ENCODE peak calls at places on chromosome 5, in six cellular contexts. T is brain microvascular endothelial cell, K is type B pancreatic cell, Q is tibial nerve, R is fibroblast of lung, S is ascending aorta. I is an unnamed sample.

GRCh38 chr5:126973193-126973592 is 57.2 kb downstream of the MARCHF3 start:
- DNase-seq in T (no peak), K (no peak), Q (no peak), R (no peak), S (no peak), I (no peak)

GRCh38 chr5:154673506-154673905 is 81.7 kb upstream of the LARP1 start:
- DNase-seq in T (no peak), K (no peak), Q (no peak), R (no peak), S (no peak), I (no peak)

GRCh38 chr5:94524841-94525697 is 93.3 kb downstream of the KIAA0825 start:
- DNase-seq in T (peak), K (no peak), Q (no peak), R (peak), S (no peak), I (peak)

GRCh38 chr5:113601423-113601822 is 87.9 kb downstream of the YTHDC2 start:
- DNase-seq in T (no peak), K (no peak), Q (no peak), R (no peak), S (no peak), I (no peak)

GRCh38 chr5:136699661-136700060 is 334.3 kb upstream of the TRPC7 start:
- DNase-seq in T (no peak), K (no peak), Q (no peak), R (no peak), S (no peak), I (no peak)

GRCh38 chr5:176888016-176888864 is 10.9 kb downstream of the HK3 start:
- DNase-seq in T (no peak), K (no peak), Q (no peak), R (no peak), S (no peak), I (no peak)

GRCh38 chr5:132485641-132486317 is 4.8 kb downstream of the IRF1 start:
- DNase-seq in T (no peak), K (no peak), Q (no peak), R (no peak), S (no peak), I (no peak)

GRCh38 chr5:11724947-11725346 is 179.3 kb downstream of the CTNND2 start:
- DNase-seq in T (no peak), K (no peak), Q (no peak), R (no peak), S (no peak), I (no peak)

GRCh38 chr5:169765597-169765996 is 128.5 kb downstream of the DOCK2 start:
- DNase-seq in T (no peak), K (no peak), Q (no peak), R (no peak), S (no peak), I (no peak)

GRCh38 chr5:169020102-169020501 is 280.8 kb downstream of the SLIT3 start:
- DNase-seq in T (peak), K (no peak), Q (no peak), R (peak), S (no peak), I (no peak)

GRCh38 chr5:14640765-14641164 is 23.8 kb upstream of the OTULIN start:
- DNase-seq in T (no peak), K (no peak), Q (no peak), R (no peak), S (no peak), I (no peak)

GRCh38 chr5:13878357-13878756 is 66.1 kb downstream of the DNAH5 start:
- DNase-seq in T (no peak), K (no peak), Q (no peak), R (no peak), S (no peak), I (no peak)

GRCh38 chr5:86709157-86709881 is 91.6 kb downstream of the COX7C start:
- DNase-seq in T (no peak), K (no peak), Q (no peak), R (no peak), S (no peak), I (no peak)

GRCh38 chr5:123554601-123555000 is 42.6 kb downstream of the CSNK1G3 start:
- DNase-seq in T (no peak), K (no peak), Q (no peak), R (no peak), S (no peak), I (no peak)

GRCh38 chr5:62190931-62191330 is 115.1 kb upstream of the KIF2A start:
- DNase-seq in T (no peak), K (no peak), Q (no peak), R (no peak), S (no peak), I (no peak)

GRCh38 chr5:95283761-95284511 is 958 bp downstream of the MCTP1 start:
- DNase-seq in T (no peak), K (peak), Q (no peak), R (peak), S (no peak), I (peak)

GRCh38 chr5:6684075-6684474 is 29.2 kb upstream of the TENT4A start:
- DNase-seq in T (no peak), K (peak), Q (no peak), R (no peak), S (no peak), I (no peak)

GRCh38 chr5:116507051-116507537 is 67.5 kb downstream of the SEMA6A start:
- DNase-seq in T (no peak), K (no peak), Q (no peak), R (no peak), S (no peak), I (no peak)

GRCh38 chr5:153959134-153959957 is 79.4 kb downstream of the FAM114A2 start:
- DNase-seq in T (peak), K (no peak), Q (no peak), R (peak), S (no peak), I (no peak)

GRCh38 chr5:143094087-143094511 is 309.4 kb downstream of the NR3C1 start:
- DNase-seq in T (no peak), K (no peak), Q (no peak), R (peak), S (no peak), I (no peak)

GRCh38 chr5:149628221-149628620 is 46.9 kb downstream of the ARHGEF37 start:
- DNase-seq in T (no peak), K (no peak), Q (no peak), R (no peak), S (no peak), I (no peak)

GRCh38 chr5:128409401-128409800 is 128.6 kb downstream of the FBN2 start:
- DNase-seq in T (no peak), K (no peak), Q (no peak), R (peak), S (no peak), I (no peak)

GRCh38 chr5:128408622-128409021 is 129.4 kb downstream of the FBN2 start:
- DNase-seq in T (no peak), K (no peak), Q (no peak), R (peak), S (no peak), I (no peak)

GRCh38 chr5:128413356-128413755 is 124.7 kb downstream of the FBN2 start:
- DNase-seq in T (no peak), K (no peak), Q (no peak), R (peak), S (no peak), I (no peak)

GRCh38 chr5:128414469-128414868 is 123.6 kb downstream of the FBN2 start:
- DNase-seq in T (no peak), K (no peak), Q (no peak), R (no peak), S (no peak), I (no peak)

GRCh38 chr5:128412145-128412930 is 125.7 kb downstream of the FBN2 start:
- DNase-seq in T (no peak), K (no peak), Q (no peak), R (peak), S (no peak), I (no peak)
- TF ChIP-seq CTCF in T (peak), K (peak), Q (no peak), R (no peak), S (no peak), I (no peak)

GRCh38 chr5:92518318-92518913 is 1062.6 kb downstream of the NR2F1-AS1 start:
- DNase-seq in T (peak), K (no peak), Q (no peak), R (peak), S (no peak), I (peak)
- TF ChIP-seq CTCF in T (peak), K (peak), Q (peak), R (peak), S (peak), I (peak)

GRCh38 chr5:23977996-23978395 is 470.6 kb downstream of the PRDM9 start:
- DNase-seq in T (no peak), K (no peak), Q (no peak), R (no peak), S (no peak), I (no peak)
- TF ChIP-seq CTCF in T (peak), K (peak), Q (no peak), R (no peak), S (no peak), I (no peak)

GRCh38 chr5:72749362-72749997 is 67.0 kb upstream of the TNPO1 start:
- DNase-seq in T (no peak), K (no peak), Q (no peak), R (no peak), S (no peak), I (no peak)

GRCh38 chr5:72747826-72748225 is 68.6 kb upstream of the TNPO1 start:
- DNase-seq in T (no peak), K (no peak), Q (no peak), R (no peak), S (no peak), I (no peak)

DNA sequence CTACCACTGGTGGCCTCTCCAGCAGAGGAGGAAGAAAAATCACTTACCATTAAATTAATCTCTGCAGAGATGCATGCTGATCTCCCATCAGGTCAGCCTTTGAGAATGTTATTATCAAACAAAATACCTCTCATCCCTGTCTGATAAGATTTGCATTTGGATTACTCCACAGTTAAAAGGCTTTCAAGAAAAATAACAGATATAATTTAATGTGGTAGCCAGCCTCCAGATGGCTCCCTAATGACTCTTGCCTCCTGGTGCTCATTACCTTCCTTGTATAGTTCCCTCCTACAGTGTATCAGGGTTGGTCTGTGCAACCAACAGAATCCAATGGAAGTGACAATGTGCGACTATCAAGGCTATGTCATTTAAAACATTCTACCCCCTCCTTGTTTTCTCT is 63.6 kb upstream of the TNPO1 start:
- DNase-seq in T (no peak), K (no peak), Q (no peak), R (no peak), S (no peak), I (no peak)
- TF ChIP-seq CTCF in T (no peak), K (no peak), Q (no peak), R (no peak), S (no peak), I (no peak)

GRCh38 chr5:122478741-122479459 is 166.9 kb downstream of the SNCAIP start:
- DNase-seq in T (no peak), K (no peak), Q (no peak), R (no peak), S (no peak), I (no peak)
- TF ChIP-seq CTCF in T (no peak), K (no peak), Q (no peak), R (no peak), S (no peak), I (no peak)

GRCh38 chr5:140870221-140871201 is 1.8 kb downstream of the PCDHA11 start:
- DNase-seq in T (no peak), K (no peak), Q (no peak), R (no peak), S (no peak), I (no peak)

GRCh38 chr5:140868721-140869554 is at the start of gene PCDHA11:
- DNase-seq in T (no peak), K (no peak), Q (no peak), R (no peak), S (no peak), I (no peak)

GRCh38 chr5:140875085-140876065 is at the start of gene PCDHA12:
- DNase-seq in T (no peak), K (no peak), Q (no peak), R (no peak), S (no peak), I (no peak)

GRCh38 chr5:140869555-140869886 is 764 bp downstream of the PCDHA11 start:
- DNase-seq in T (no peak), K (no peak), Q (no peak), R (no peak), S (no peak), I (no peak)
- TF ChIP-seq CTCF in T (no peak), K (no peak), Q (no peak), R (no peak), S (no peak), I (no peak)

DNA sequence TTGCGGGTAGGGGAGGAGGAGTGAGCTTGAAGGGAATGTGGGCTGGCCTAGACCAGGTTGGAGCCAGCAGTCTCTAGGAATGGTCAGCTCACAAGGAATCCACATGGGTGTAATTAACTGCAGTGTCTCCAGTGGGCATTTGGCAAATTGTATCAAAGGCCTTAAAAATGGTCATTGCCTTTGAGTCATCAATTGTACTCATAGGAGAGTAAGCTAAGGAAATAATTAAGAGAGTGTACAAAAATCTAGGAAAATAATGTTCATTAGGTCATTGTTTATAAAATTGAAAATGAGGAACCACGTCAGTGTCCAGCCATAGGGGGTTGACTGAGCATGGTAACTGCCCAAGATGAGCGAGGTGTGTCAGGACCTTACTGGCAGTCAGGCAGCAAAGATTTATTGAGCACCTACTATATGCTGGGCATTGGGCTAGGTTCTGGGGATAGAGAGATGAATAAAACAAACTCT is 29.8 kb upstream of the RPL26L1 start:
- DNase-seq in T (no peak), K (no peak), Q (no peak), R (peak), S (no peak), I (no peak)
- TF ChIP-seq CTCF in T (no peak), K (no peak), Q (no peak), R (no peak), S (no peak), I (no peak)

GRCh38 chr5:59450245-59450644 is 443.3 kb downstream of the PDE4D start:
- DNase-seq in T (no peak), K (no peak), Q (no peak), R (no peak), S (no peak), I (no peak)
- TF ChIP-seq CTCF in T (peak), K (peak), Q (no peak), R (no peak), S (no peak), I (peak)

DNA sequence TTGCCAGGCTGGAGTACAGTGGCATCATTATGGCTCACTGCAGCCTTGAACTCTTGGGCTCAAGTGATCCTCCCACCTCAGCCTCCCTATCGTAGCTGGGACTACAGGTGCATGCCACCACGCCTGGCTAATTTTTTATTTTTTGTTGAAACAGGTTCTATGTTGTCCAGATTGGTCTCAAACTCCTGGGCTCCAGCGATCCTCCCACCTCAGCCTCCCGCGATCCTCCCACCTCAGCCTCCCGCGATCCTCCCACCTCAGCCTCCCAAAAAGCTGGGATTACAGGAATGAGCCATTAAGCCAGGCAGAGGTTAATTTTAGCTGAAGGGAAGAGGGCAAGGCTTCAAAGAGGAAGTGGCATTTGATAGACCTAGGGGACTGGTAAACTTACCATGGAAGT is 32.8 kb upstream of the CCNB1 start:
- DNase-seq in T (no peak), K (no peak), Q (no peak), R (no peak), S (no peak), I (no peak)
- TF ChIP-seq CTCF in T (no peak), K (no peak), Q (no peak), R (no peak), S (no peak), I (no peak)